ENCODE peak calls at places on chromosomes 7 and 10, in nine cellular contexts. C is tibial artery, R is cardiac muscle cell, P is IMR-90, Q is OCI-LY7, Y is testis, I is right lobe of liver, K is mammary epithelial cell, H is heart right ventricle. O is an unnamed sample.
A peak's percentile ranks its signal among the peaks of the same experiment; 100 is the strongest.

GRCh38 chr7:24779283-24779655 is 22.0 kb upstream of the GSDME start:
- DNase-seq in C (no peak), Y (no peak), K (no peak), R (no peak), Q (no peak), I (no peak), P (no peak), H (no peak), O (no peak)

GRCh38 chr10:17003151-17003550 is 126.5 kb downstream of the CUBN start:
- DNase-seq in I (no peak), H (no peak), R (no peak), K (peak; percentile 75), Y (no peak), C (no peak), P (peak; percentile 86), Q (no peak), O (no peak)

GRCh38 chr7:107014381-107015023 is 30.0 kb upstream of the PRKAR2B start:
- DNase-seq in Y (no peak), K (peak; percentile 7), I (no peak), R (peak; percentile 38), Q (no peak), C (no peak), H (no peak), P (peak; percentile 26), O (no peak)

GRCh38 chr10:17123961-17124360 is 5.7 kb downstream of the CUBN start:
- DNase-seq in C (no peak), H (no peak), R (no peak), Y (no peak), I (no peak), P (no peak), Q (no peak), K (no peak), O (no peak)

GRCh38 chr10:44363716-44364115 is 21.2 kb downstream of the CXCL12 start:
- DNase-seq in I (no peak), K (no peak), Q (no peak), P (no peak), C (no peak), H (no peak), Y (no peak), R (no peak), O (no peak)

GRCh38 chr10:25417611-25418010 is 242.8 kb downstream of the GPR158 start:
- DNase-seq in H (no peak), Y (no peak), R (no peak), I (no peak), Q (no peak), K (no peak), P (no peak), C (no peak), O (no peak)

GRCh38 chr7:32890553-32891045 is 961 bp downstream of the KBTBD2 start:
- DNase-seq in H (no peak), C (no peak), Q (peak; percentile 73), K (peak; percentile 69), P (peak; percentile 71), I (no peak), Y (peak; percentile 75), R (peak; percentile 54), O (no peak)

GRCh38 chr10:10819206-10819856 is 198.3 kb upstream of the CELF2 start:
- DNase-seq in Y (no peak), Q (no peak), H (no peak), P (no peak), K (no peak), I (no peak), C (no peak), R (peak; percentile 34), O (no peak)

GRCh38 chr10:70122742-70123141 is 9.9 kb downstream of the AIFM2 start:
- DNase-seq in Q (no peak), K (no peak), C (no peak), P (peak; percentile 21), H (no peak), I (no peak), Y (no peak), R (no peak), O (no peak)

GRCh38 chr7:94401411-94401810 is 6.7 kb downstream of the COL1A2 start:
- DNase-seq in P (no peak), Q (no peak), I (no peak), C (no peak), Y (no peak), K (no peak), H (no peak), R (no peak), O (no peak)

GRCh38 chr10:119357389-119358139 is 150.2 kb downstream of the GRK5 start:
- DNase-seq in R (no peak), H (no peak), Q (no peak), P (no peak), Y (no peak), I (peak; percentile 79), C (no peak), K (no peak), O (no peak)

GRCh38 chr7:103679156-103680132 is 233.4 kb upstream of the SLC26A5 start:
- DNase-seq in Y (no peak), H (no peak), P (peak; percentile 71), Q (no peak), I (no peak), R (no peak), K (peak; percentile 64), C (no peak), O (no peak)

GRCh38 chr10:4650109-4650508 is 175.9 kb upstream of the AKR1E2 start:
- DNase-seq in R (no peak), P (peak; percentile 66), Q (no peak), K (no peak), C (no peak), I (no peak), Y (no peak), H (no peak), O (no peak)

DNA sequence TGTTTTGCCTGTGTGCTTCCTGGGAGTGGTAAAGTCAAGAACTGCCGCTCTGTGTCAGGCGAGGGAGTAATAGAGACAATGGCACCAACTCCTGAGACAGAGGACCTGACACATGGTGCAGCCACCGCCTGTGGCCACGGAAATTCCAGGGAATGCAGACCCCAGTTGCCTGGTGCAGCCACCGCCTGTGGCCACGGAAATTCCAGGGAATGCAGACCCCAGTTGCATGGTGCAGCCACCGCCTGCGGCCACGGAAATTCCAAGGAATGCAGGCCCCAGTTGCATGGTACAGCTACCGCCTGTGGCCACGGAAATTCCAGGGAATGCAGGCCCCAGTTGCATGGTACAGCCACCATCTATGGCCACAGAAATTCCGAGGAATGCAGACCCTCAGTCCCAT is 8.7 kb downstream of the DIP2C start:
- DNase-seq in I (no peak), R (no peak), C (no peak), P (no peak), Y (peak; percentile 2), Q (no peak), K (no peak), H (no peak), O (no peak)
- H3K27ac ChIP-seq in I (no peak overlapping the region), R (no peak overlapping the region), C (peak overlapping the region; percentile 28), P (no peak overlapping the region), Y (no peak overlapping the region), Q (no peak overlapping the region), K (no peak overlapping the region), H (no peak overlapping the region), O (peak overlapping the region; percentile 70)

GRCh38 chr7:50774299-50774698 is 8.4 kb downstream of the GRB10 start:
- DNase-seq in I (no peak), H (no peak), R (no peak), Q (no peak), K (no peak), C (no peak), Y (no peak), P (no peak), O (no peak)
- TF ChIP-seq CTCF in I (no peak), H (no peak), R (no peak), Q (peak; percentile 11), K (peak; percentile 8), C (no peak), Y (no peak), P (no peak), O (no peak)

GRCh38 chr10:131420867-131421266 is 109.3 kb upstream of the TCERG1L start:
- DNase-seq in H (no peak), R (no peak), K (no peak), C (no peak), Y (no peak), Q (no peak), I (no peak), P (no peak), O (no peak)
- H3K36me3 ChIP-seq in H (no peaks in the 10 kb centered on the region), R (no peaks in the 10 kb centered on the region), K (no peaks in the 10 kb centered on the region), C (no peaks in the 10 kb centered on the region), Y (no peaks in the 10 kb centered on the region), Q (no peaks in the 10 kb centered on the region), I (no peaks in the 10 kb centered on the region), P (no peaks in the 10 kb centered on the region), O (no peaks in the 10 kb centered on the region)

GRCh38 chr7:29196971-29197370 is 2.4 kb downstream of the CHN2 start:
- DNase-seq in Y (no peak), C (no peak), Q (no peak), I (no peak), K (no peak), P (no peak), H (no peak), R (no peak), O (no peak)
- H3K27ac ChIP-seq in Y (no peak overlapping the region), C (no peak overlapping the region), Q (no peak overlapping the region), I (no peak overlapping the region), K (no peak overlapping the region), P (no peak overlapping the region), H (no peak overlapping the region), R (no peak overlapping the region), O (no peak overlapping the region)

GRCh38 chr7:36312064-36312914 is 77.4 kb upstream of the ANLN start:
- DNase-seq in K (peak; percentile 62), H (no peak), Q (peak; percentile 77), Y (no peak), R (peak; percentile 52), I (no peak), P (no peak), C (no peak), O (peak; percentile 51)
- TF ChIP-seq CTCF in K (no peak), H (no peak), Q (peak; percentile 78), Y (no peak), R (peak; percentile 14), I (peak; percentile 29), P (no peak), C (no peak), O (no peak)

O was measured in right atrium auricular region.